ENCODE peak calls at places on chromosomes 3 and 15, in eight cellular contexts. One of them, this sample, is unnamed.
A peak's percentile ranks its signal among the peaks of the same experiment; 100 is the strongest.

GRCh38 chr3:43034200-43034599 is 55.1 kb downstream of the GASK1A start:
- DNase-seq in posterior cingulate gyrus: no peak
- DNase-seq in left ventricle myocardium inferior: no peak
- DNase-seq in foreskin melanocyte: no peak
- DNase-seq in nucleus accumbens: no peak
- DNase-seq in cardiac muscle cell: no peak
- DNase-seq in kidney: no peak
- DNase-seq in EL: no peak
- DNase-seq in this sample: no peak

GRCh38 chr3:197597335-197597734 is 41.6 kb upstream of the BDH1 start:
- DNase-seq in posterior cingulate gyrus: no peak
- DNase-seq in left ventricle myocardium inferior: no peak
- DNase-seq in foreskin melanocyte: no peak
- DNase-seq in nucleus accumbens: no peak
- DNase-seq in cardiac muscle cell: no peak
- DNase-seq in kidney: no peak
- DNase-seq in EL: no peak
- DNase-seq in this sample: no peak

GRCh38 chr3:52093751-52094525 is 37.6 kb upstream of the DUSP7 start:
- DNase-seq in posterior cingulate gyrus: no peak
- DNase-seq in left ventricle myocardium inferior: no peak
- DNase-seq in foreskin melanocyte: no peak
- DNase-seq in nucleus accumbens: no peak
- DNase-seq in cardiac muscle cell: peak; percentile 64
- DNase-seq in kidney: peak; percentile 88
- DNase-seq in EL: peak; percentile 95
- DNase-seq in this sample: no peak

GRCh38 chr3:150242220-150242938 is 165.7 kb upstream of the TSC22D2 start:
- DNase-seq in posterior cingulate gyrus: no peak
- DNase-seq in left ventricle myocardium inferior: no peak
- DNase-seq in foreskin melanocyte: no peak
- DNase-seq in nucleus accumbens: no peak
- DNase-seq in cardiac muscle cell: no peak
- DNase-seq in kidney: no peak
- DNase-seq in EL: peak; percentile 65
- DNase-seq in this sample: no peak

GRCh38 chr3:156509209-156510174 is 45.4 kb downstream of the SSR3 start:
- DNase-seq in posterior cingulate gyrus: no peak
- DNase-seq in left ventricle myocardium inferior: no peak
- DNase-seq in foreskin melanocyte: peak; percentile 45
- DNase-seq in nucleus accumbens: peak; percentile 7
- DNase-seq in cardiac muscle cell: peak; percentile 76
- DNase-seq in kidney: no peak
- DNase-seq in EL: peak; percentile 51
- DNase-seq in this sample: no peak

GRCh38 chr3:24953060-24953771 is 458.6 kb upstream of the THRB start:
- DNase-seq in posterior cingulate gyrus: no peak
- DNase-seq in left ventricle myocardium inferior: no peak
- DNase-seq in foreskin melanocyte: no peak
- DNase-seq in nucleus accumbens: peak; percentile 7
- DNase-seq in cardiac muscle cell: no peak
- DNase-seq in kidney: no peak
- DNase-seq in EL: no peak
- DNase-seq in this sample: no peak

GRCh38 chr3:151393146-151393831 is 8.7 kb upstream of the P2RY12 start:
- DNase-seq in posterior cingulate gyrus: no peak
- DNase-seq in left ventricle myocardium inferior: no peak
- DNase-seq in foreskin melanocyte: no peak
- DNase-seq in nucleus accumbens: no peak
- DNase-seq in cardiac muscle cell: no peak
- DNase-seq in kidney: no peak
- DNase-seq in EL: peak; percentile 13
- DNase-seq in this sample: no peak

GRCh38 chr15:57696146-57696545 is 10.4 kb upstream of the POLR2M start:
- DNase-seq in posterior cingulate gyrus: no peak
- DNase-seq in left ventricle myocardium inferior: no peak
- DNase-seq in foreskin melanocyte: no peak
- DNase-seq in nucleus accumbens: no peak
- DNase-seq in cardiac muscle cell: no peak
- DNase-seq in kidney: no peak
- DNase-seq in EL: no peak
- DNase-seq in this sample: no peak

GRCh38 chr3:45915518-45916231 is 27.6 kb upstream of the CXCR6 start:
- DNase-seq in posterior cingulate gyrus: no peak
- DNase-seq in left ventricle myocardium inferior: no peak
- DNase-seq in foreskin melanocyte: no peak
- DNase-seq in nucleus accumbens: no peak
- DNase-seq in cardiac muscle cell: peak; percentile 72
- DNase-seq in kidney: no peak
- DNase-seq in EL: peak; percentile 88
- DNase-seq in this sample: no peak

GRCh38 chr3:172679599-172679998 is 31.3 kb downstream of the NCEH1 start:
- DNase-seq in posterior cingulate gyrus: no peak
- DNase-seq in left ventricle myocardium inferior: no peak
- DNase-seq in foreskin melanocyte: no peak
- DNase-seq in nucleus accumbens: no peak
- DNase-seq in cardiac muscle cell: no peak
- DNase-seq in kidney: no peak
- DNase-seq in EL: no peak
- DNase-seq in this sample: no peak

GRCh38 chr3:14768881-14769280 is 49.9 kb upstream of the FGD5 start:
- DNase-seq in posterior cingulate gyrus: no peak
- DNase-seq in left ventricle myocardium inferior: no peak
- DNase-seq in foreskin melanocyte: no peak
- DNase-seq in nucleus accumbens: no peak
- DNase-seq in cardiac muscle cell: no peak
- DNase-seq in kidney: no peak
- DNase-seq in EL: no peak
- DNase-seq in this sample: no peak